ENCODE peak calls at places on chromosomes 12 and 14, in four cellular contexts. O, G, K and F are unnamed samples.

GRCh38 chr14:26204362-26204953 is 393.4 kb downstream of the NOVA1 start:
- DNase-seq in K (no peak), O (no peak), G (peak), F (no peak)

GRCh38 chr12:53944209-53944608 is 5.6 kb downstream of the HOXC13 start:
- DNase-seq in O (no peak), K (no peak), G (no peak), F (no peak)

GRCh38 chr14:95300697-95301526 is 18.8 kb downstream of the CLMN start:
- DNase-seq in O (peak), G (no peak), K (no peak), F (no peak)

GRCh38 chr12:58967551-58967950 is 47.2 kb upstream of the LRIG3 start:
- DNase-seq in O (no peak), G (no peak), K (peak), F (no peak)

GRCh38 chr14:74524813-74525135 is 31.2 kb downstream of the ISCA2 start:
- DNase-seq in O (no peak), K (no peak), G (no peak), F (no peak)

GRCh38 chr12:18998343-18999270 is 130.9 kb upstream of the PLEKHA5 start:
- DNase-seq in G (no peak), O (no peak), K (peak), F (no peak)

GRCh38 chr12:5295151-5295550 is 136.8 kb upstream of the NTF3 start:
- DNase-seq in K (peak), G (no peak), O (no peak), F (no peak)

GRCh38 chr12:93176610-93177126 is 201.1 kb upstream of the NUDT4 start:
- DNase-seq in K (no peak), G (no peak), O (no peak), F (no peak)

GRCh38 chr12:92424338-92424737 is 278.5 kb upstream of the PLEKHG7 start:
- DNase-seq in O (no peak), K (peak), G (no peak), F (no peak)

GRCh38 chr14:26621807-26622560 is 24.2 kb upstream of the NOVA1 start:
- DNase-seq in G (no peak), O (no peak), K (no peak), F (no peak)

GRCh38 chr14:63454863-63455622 is 88.1 kb downstream of the PPP2R5E start:
- DNase-seq in K (peak), O (no peak), G (no peak), F (peak)

GRCh38 chr12:78062781-78063180 is 232.1 kb downstream of the NAV3 start:
- DNase-seq in G (no peak), K (peak), O (no peak), F (peak)

GRCh38 chr12:49017764-49018281 is 753 bp downstream of the PRKAG1 start:
- DNase-seq in G (peak), K (no peak), O (no peak), F (no peak)

GRCh38 chr14:26394114-26394855 is 203.5 kb downstream of the NOVA1 start:
- DNase-seq in G (no peak), K (no peak), O (no peak), F (no peak)